ENCODE peak calls at places on chromosomes 13 and 19, in four cellular contexts. H is HepG2, U is K562, E is A549. V is an unnamed sample.
A peak's percentile ranks its signal among the peaks of the same experiment; 100 is the strongest.

GRCh38 chr13:112837371-112838037 is 131.5 kb upstream of the MCF2L start:
- DNase-seq in H (no peak), U (no peak), E (no peak), V (no peak)

GRCh38 chr19:30669329-30670010 is 297.3 kb downstream of the ZNF536 start:
- DNase-seq in H (peak; percentile 30), U (peak; percentile 57), E (peak; percentile 61), V (peak; percentile 28)

GRCh38 chr19:55672418-55672817 is 2.6 kb upstream of the EPN1 start:
- DNase-seq in H (no peak), U (peak; percentile 82), E (no peak), V (peak; percentile 90)

GRCh38 chr13:93259527-93260080 is 33.0 kb downstream of the GPC6 start:
- DNase-seq in H (no peak), U (no peak), E (no peak), V (no peak)

GRCh38 chr13:113034451-113035208 is 65.6 kb downstream of the MCF2L start:
- DNase-seq in H (peak; percentile 52), U (peak; percentile 47), E (peak; percentile 32), V (peak; percentile 26)

GRCh38 chr19:47446534-47447469 is 24.9 kb downstream of the SLC8A2 start:
- DNase-seq in H (no peak), U (peak; percentile 93), E (peak; percentile 94), V (peak; percentile 73)

GRCh38 chr19:4171676-4172075 is 10.7 kb downstream of the SIRT6 start:
- DNase-seq in H (no peak), U (no peak), E (no peak), V (no peak)

GRCh38 chr13:100872761-100873160 is 198.2 kb upstream of the TMTC4 start:
- DNase-seq in H (no peak), U (no peak), E (no peak), V (no peak)

GRCh38 chr19:19539738-19540703 is 2.0 kb downstream of the CILP2 start:
- DNase-seq in H (no peak), U (peak; percentile 92), E (peak; percentile 52), V (no peak)

DNA sequence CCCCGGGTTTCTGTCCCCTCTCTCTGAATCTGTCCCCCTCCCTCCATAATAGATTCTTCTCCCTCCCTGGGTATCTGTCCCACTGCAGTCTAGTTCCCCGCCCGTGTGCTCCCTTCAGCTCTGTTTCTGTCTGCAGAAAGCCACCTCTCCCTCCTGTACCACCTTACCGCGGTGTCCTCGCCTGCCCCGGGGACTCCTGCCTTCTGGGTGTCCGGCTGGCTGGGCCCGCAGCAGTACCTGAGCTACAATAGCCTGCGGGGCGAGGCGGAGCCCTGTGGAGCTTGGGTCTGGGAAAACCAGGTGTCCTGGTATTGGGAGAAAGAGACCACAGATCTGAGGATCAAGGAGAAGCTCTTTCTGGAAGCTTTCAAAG is 1.3 kb downstream of the FCGRT start:
- DNase-seq in H (no peak), U (no peak), E (no peak), V (no peak)
- TF ChIP-seq MYC in H (no peak), U (no peak), E (no peak), V (no peak)

GRCh38 chr19:52734340-52734892 is 428 bp downstream of the ZNF611 start:
- DNase-seq in H (no peak), U (no peak), E (no peak), V (no peak)
- TF ChIP-seq MYC in H (no peak), U (no peak), E (no peak), V (no peak)

DNA sequence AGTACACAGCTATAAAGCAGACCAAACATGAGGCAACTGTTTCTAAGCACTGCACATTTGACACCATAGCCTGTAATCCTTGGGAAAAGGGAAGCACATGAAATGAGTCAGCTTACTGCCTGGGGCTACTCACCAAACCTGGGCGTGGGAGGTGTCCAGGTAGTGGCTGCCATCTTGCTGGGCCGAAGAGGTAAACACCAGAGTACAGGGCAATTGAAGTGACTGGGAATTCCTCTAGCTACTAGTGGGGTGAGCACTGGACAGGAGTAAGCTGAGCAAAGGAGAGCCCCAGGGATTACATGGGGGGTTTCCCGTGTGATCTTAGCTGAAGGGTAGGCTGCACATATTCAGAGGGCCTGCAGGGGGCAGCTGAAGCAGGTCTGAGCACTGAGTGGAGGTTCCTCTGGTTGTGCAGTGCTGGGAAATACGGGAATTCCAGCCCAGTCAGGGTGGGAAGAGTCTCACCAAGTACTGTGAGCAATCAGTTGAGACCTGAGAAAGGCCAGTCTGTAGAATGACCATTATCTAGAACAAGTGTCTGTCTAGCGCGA is 140.5 kb downstream of the SLC7A1 start:
- DNase-seq in H (peak; percentile 16), U (peak; percentile 42), E (peak; percentile 24), V (peak; percentile 62)
- TF ChIP-seq MYC in H (no peak), U (no peak), E (no peak), V (no peak)

DNA sequence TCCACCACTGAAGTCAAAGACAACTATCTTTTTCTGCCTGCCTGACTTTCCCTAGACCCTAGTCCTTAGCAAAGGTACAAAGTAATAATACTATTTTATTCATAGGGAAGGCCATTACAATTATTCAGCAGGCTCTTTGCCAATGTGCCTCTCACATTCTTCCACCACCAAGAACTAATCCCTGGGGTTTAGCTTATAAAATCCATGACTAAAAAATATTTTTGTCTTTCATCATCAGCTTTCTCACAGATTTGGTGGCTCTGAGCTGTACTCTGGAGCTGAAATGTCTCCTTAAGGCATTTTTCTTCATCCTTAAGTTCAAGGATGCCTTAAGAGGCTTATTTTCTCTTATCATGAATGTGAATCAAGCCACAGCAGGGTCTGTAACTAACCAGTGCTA is 96.1 kb downstream of the OXGR1 start:
- DNase-seq in H (no peak), U (no peak), E (no peak), V (no peak)
- TF ChIP-seq MYC in H (no peak), U (no peak), E (no peak), V (no peak)

GRCh38 chr19:11364296-11364904 is 9.2 kb downstream of the PLPPR2 start:
- DNase-seq in H (no peak), U (no peak), E (no peak), V (no peak)
- TF ChIP-seq MYC in H (no peak), U (no peak), E (no peak), V (no peak)

GRCh38 chr13:40963927-40964326 is 55.2 kb downstream of the ELF1 start:
- DNase-seq in H (no peak), U (no peak), E (peak; percentile 23), V (peak; percentile 53)
- TF ChIP-seq MYC in H (no peak), U (no peak), E (no peak), V (no peak)

DNA sequence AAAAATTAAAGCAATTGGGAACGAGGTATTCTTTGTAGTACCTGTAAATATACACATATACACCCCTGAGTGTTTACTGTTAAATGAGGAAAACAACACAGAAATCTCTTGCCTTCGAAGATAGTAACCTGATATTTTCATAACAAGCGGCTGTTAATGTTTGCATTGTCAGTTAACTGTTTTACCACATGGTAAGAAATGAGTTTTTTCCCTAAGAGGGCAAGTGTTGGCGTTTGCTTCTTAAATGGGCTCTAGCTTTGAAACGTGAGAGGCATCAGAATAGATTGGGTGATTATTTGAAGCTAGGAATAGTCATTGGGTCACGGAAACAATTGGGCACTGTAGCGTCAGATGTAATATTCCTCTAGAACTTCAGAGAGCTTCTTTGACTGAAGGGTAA is 22.0 kb upstream of the UPF3A start:
- DNase-seq in H (no peak), U (no peak), E (no peak), V (no peak)
- TF ChIP-seq MYC in H (no peak), U (no peak), E (no peak), V (no peak)

V was measured in NB4.